ENCODE peak calls at places on chromosome 6, in ten cellular contexts. P, I, X, G, U, Z, T, Y, O and D are unnamed samples.

GRCh38 chr6:167092672-167093339 is 30.1 kb upstream of the CCR6 start:
- DNase-seq in P (no peak), I (no peak), X (no peak), G (no peak), U (no peak), Z (no peak), T (no peak), Y (no peak), O (no peak), D (no peak)

GRCh38 chr6:683742-684440 is 9.0 kb downstream of the EXOC2 start:
- DNase-seq in P (no peak), I (peak), X (peak), G (peak), U (no peak), Z (no peak), T (peak), Y (no peak), O (no peak), D (peak)

GRCh38 chr6:16239798-16240123 is 1.4 kb downstream of the GMPR start:
- DNase-seq in P (no peak), I (peak), X (no peak), G (no peak), U (no peak), Z (no peak), T (no peak), Y (no peak), O (no peak), D (no peak)

GRCh38 chr6:111210074-111210729 is 122.9 kb downstream of the SLC16A10 start:
- DNase-seq in P (peak), I (peak), X (peak), G (peak), U (no peak), Z (no peak), T (peak), Y (no peak), O (peak), D (peak)

GRCh38 chr6:104784884-104785283 is 74.8 kb downstream of the HACE1 start:
- DNase-seq in P (no peak), I (peak), X (no peak), G (no peak), U (no peak), Z (no peak), T (peak), Y (no peak), O (no peak), D (no peak)

GRCh38 chr6:11653028-11653583 is 115.6 kb downstream of the TMEM170B start:
- DNase-seq in P (peak), I (peak), X (peak), G (no peak), U (peak), Z (no peak), T (peak), Y (no peak), O (peak), D (no peak)

GRCh38 chr6:167968091-167968490 is 29.4 kb upstream of the KIF25 start:
- DNase-seq in P (peak), I (no peak), X (no peak), G (peak), U (no peak), Z (no peak), T (no peak), Y (no peak), O (peak), D (no peak)

GRCh38 chr6:30260036-30260504 is 46.9 kb upstream of the TRIM26 start:
- DNase-seq in P (peak), I (no peak), X (peak), G (no peak), U (no peak), Z (no peak), T (no peak), Y (peak), O (no peak), D (no peak)

GRCh38 chr6:84764332-84765049 is at the start of gene TBX18:
- DNase-seq in P (peak), I (peak), X (peak), G (peak), U (peak), Z (peak), T (peak), Y (no peak), O (no peak), D (peak)

GRCh38 chr6:66183982-66184555 is 477.0 kb upstream of the EYS start:
- DNase-seq in P (no peak), I (peak), X (no peak), G (no peak), U (no peak), Z (no peak), T (peak), Y (no peak), O (peak), D (no peak)

GRCh38 chr6:5749016-5749665 is 257.6 kb downstream of the NRN1 start:
- DNase-seq in P (no peak), I (no peak), X (no peak), G (no peak), U (no peak), Z (no peak), T (no peak), Y (no peak), O (no peak), D (no peak)

GRCh38 chr6:43878823-43879495 is 108.9 kb downstream of the VEGFA start:
- DNase-seq in P (no peak), I (no peak), X (no peak), G (no peak), U (no peak), Z (peak), T (peak), Y (no peak), O (peak), D (no peak)

GRCh38 chr6:1016329-1017302 is 295.3 kb upstream of the FOXQ1 start:
- DNase-seq in P (no peak), I (no peak), X (no peak), G (no peak), U (no peak), Z (no peak), T (no peak), Y (no peak), O (no peak), D (no peak)

GRCh38 chr6:17583811-17584210 is 16.3 kb upstream of the FAM8A1 start:
- DNase-seq in P (no peak), I (peak), X (no peak), G (no peak), U (no peak), Z (no peak), T (peak), Y (no peak), O (no peak), D (no peak)

GRCh38 chr6:2626381-2626780 is 124.3 kb downstream of the MYLK4 start:
- DNase-seq in P (no peak), I (peak), X (no peak), G (no peak), U (no peak), Z (no peak), T (no peak), Y (no peak), O (no peak), D (no peak)

GRCh38 chr6:131213501-131213990 is 78.3 kb downstream of the AKAP7 start:
- DNase-seq in P (no peak), I (peak), X (no peak), G (no peak), U (no peak), Z (no peak), T (peak), Y (no peak), O (no peak), D (no peak)

GRCh38 chr6:131669891-131670290 is 31.3 kb downstream of the OR2A4 start:
- DNase-seq in P (no peak), I (peak), X (no peak), G (no peak), U (no peak), Z (no peak), T (peak), Y (no peak), O (no peak), D (no peak)

GRCh38 chr6:39357998-39358686 is 35.6 kb upstream of the KCNK16 start:
- DNase-seq in P (no peak), I (peak), X (peak), G (peak), U (no peak), Z (no peak), T (peak), Y (no peak), O (peak), D (peak)

GRCh38 chr6:170429457-170429856 is 122.9 kb downstream of the FAM120B start:
- DNase-seq in P (no peak), I (no peak), X (peak), G (no peak), U (no peak), Z (no peak), T (no peak), Y (no peak), O (no peak), D (no peak)

GRCh38 chr6:33962186-33962585 is 158.4 kb upstream of the MLN start:
- DNase-seq in P (no peak), I (peak), X (no peak), G (no peak), U (no peak), Z (no peak), T (peak), Y (no peak), O (peak), D (no peak)

GRCh38 chr6:138538390-138539031 is 39.2 kb upstream of the NHSL1 start:
- DNase-seq in P (no peak), I (peak), X (no peak), G (no peak), U (no peak), Z (peak), T (no peak), Y (no peak), O (no peak), D (no peak)

GRCh38 chr6:154343473-154344308 is 12.9 kb downstream of the IPCEF1 start:
- DNase-seq in P (no peak), I (peak), X (peak), G (no peak), U (no peak), Z (no peak), T (peak), Y (no peak), O (peak), D (no peak)

GRCh38 chr6:5246141-5246869 is 14.4 kb downstream of the LYRM4 start:
- DNase-seq in P (no peak), I (no peak), X (no peak), G (no peak), U (no peak), Z (no peak), T (no peak), Y (no peak), O (no peak), D (no peak)

GRCh38 chr6:71551798-71552197 is 263.2 kb downstream of the OGFRL1 start:
- DNase-seq in P (no peak), I (no peak), X (no peak), G (no peak), U (no peak), Z (no peak), T (no peak), Y (no peak), O (no peak), D (no peak)

GRCh38 chr6:32941412-32941784 is 570 bp upstream of the HLA-DMB start:
- DNase-seq in P (peak), I (no peak), X (no peak), G (no peak), U (no peak), Z (no peak), T (no peak), Y (peak), O (no peak), D (no peak)

GRCh38 chr6:123393333-123393732 is 243.4 kb downstream of the TRDN start:
- DNase-seq in P (no peak), I (peak), X (peak), G (peak), U (no peak), Z (no peak), T (peak), Y (no peak), O (peak), D (peak)

GRCh38 chr6:149723771-149724417 is 6.0 kb upstream of the LATS1 start:
- DNase-seq in P (peak), I (peak), X (peak), G (peak), U (peak), Z (no peak), T (peak), Y (peak), O (peak), D (peak)

GRCh38 chr6:147397306-147397705 is 111.2 kb upstream of the SAMD5 start:
- DNase-seq in P (no peak), I (peak), X (no peak), G (no peak), U (no peak), Z (no peak), T (no peak), Y (no peak), O (no peak), D (no peak)

GRCh38 chr6:158818008-158818579 is 1.1 kb downstream of the EZR start:
- DNase-seq in P (peak), I (peak), X (peak), G (peak), U (peak), Z (peak), T (peak), Y (peak), O (peak), D (no peak)

GRCh38 chr6:111759413-111759835 is 113.8 kb downstream of the FYN start:
- DNase-seq in P (no peak), I (no peak), X (no peak), G (no peak), U (no peak), Z (no peak), T (no peak), Y (no peak), O (no peak), D (no peak)

GRCh38 chr6:92864966-92865555 is 554.3 kb downstream of the EPHA7 start:
- DNase-seq in P (no peak), I (no peak), X (no peak), G (no peak), U (no peak), Z (no peak), T (no peak), Y (no peak), O (peak), D (no peak)

GRCh38 chr6:167975449-167975848 is 22.0 kb upstream of the KIF25 start:
- DNase-seq in P (no peak), I (no peak), X (no peak), G (no peak), U (no peak), Z (no peak), T (no peak), Y (no peak), O (no peak), D (no peak)

GRCh38 chr6:39698789-39699188 is 26.4 kb downstream of the KIF6 start:
- DNase-seq in P (no peak), I (no peak), X (no peak), G (no peak), U (no peak), Z (no peak), T (no peak), Y (no peak), O (no peak), D (no peak)

GRCh38 chr6:78593898-78594666 is 273.3 kb upstream of the IRAK1BP1 start:
- DNase-seq in P (no peak), I (no peak), X (no peak), G (no peak), U (no peak), Z (no peak), T (no peak), Y (no peak), O (peak), D (no peak)

GRCh38 chr6:160792711-160793110 is 90.7 kb downstream of the PLG start:
- DNase-seq in P (no peak), I (no peak), X (no peak), G (no peak), U (no peak), Z (no peak), T (no peak), Y (no peak), O (peak), D (no peak)